ENCODE peak calls at places on chromosomes 11 and 22, in four cellular contexts. One of them, this sample, is unnamed.

GRCh38 chr11:111604392-111605009 is 2.3 kb downstream of the SIK2 start:
- DNase-seq in adrenal gland: no peak
- DNase-seq in endodermal cell: no peak
- DNase-seq in heart right ventricle: no peak
- DNase-seq in this sample: no peak

GRCh38 chr22:20219667-20220628 is 48.2 kb downstream of the RTN4R start:
- DNase-seq in adrenal gland: no peak
- DNase-seq in endodermal cell: peak
- DNase-seq in heart right ventricle: no peak
- DNase-seq in this sample: peak

GRCh38 chr11:1064167-1064566 is 10.5 kb upstream of the MUC2 start:
- DNase-seq in adrenal gland: no peak
- DNase-seq in endodermal cell: no peak
- DNase-seq in heart right ventricle: no peak
- DNase-seq in this sample: no peak

GRCh38 chr22:41247703-41248102 is 7.0 kb upstream of the CHADL start:
- DNase-seq in adrenal gland: peak
- DNase-seq in endodermal cell: no peak
- DNase-seq in heart right ventricle: peak
- DNase-seq in this sample: no peak

GRCh38 chr11:17738350-17739207 is 4.0 kb downstream of the KCNC1 start:
- DNase-seq in adrenal gland: no peak
- DNase-seq in endodermal cell: peak
- DNase-seq in heart right ventricle: no peak
- DNase-seq in this sample: no peak

GRCh38 chr11:102530558-102530957 is at the start of gene MMP7:
- DNase-seq in adrenal gland: no peak
- DNase-seq in endodermal cell: no peak
- DNase-seq in heart right ventricle: no peak
- DNase-seq in this sample: no peak

GRCh38 chr11:24623121-24623520 is 126.3 kb downstream of the LUZP2 start:
- DNase-seq in adrenal gland: no peak
- DNase-seq in endodermal cell: no peak
- DNase-seq in heart right ventricle: no peak
- DNase-seq in this sample: no peak

GRCh38 chr11:83392556-83392955 is 106.4 kb upstream of the CCDC90B start:
- DNase-seq in adrenal gland: no peak
- DNase-seq in endodermal cell: no peak
- DNase-seq in heart right ventricle: no peak
- DNase-seq in this sample: no peak

GRCh38 chr22:31106651-31107205 is 640 bp downstream of the SELENOM start:
- DNase-seq in adrenal gland: peak
- DNase-seq in endodermal cell: no peak
- DNase-seq in heart right ventricle: no peak
- DNase-seq in this sample: no peak

GRCh38 chr11:2293396-2294339 is 8.1 kb downstream of the C11orf21 start:
- DNase-seq in adrenal gland: no peak
- DNase-seq in endodermal cell: peak
- DNase-seq in heart right ventricle: no peak
- DNase-seq in this sample: no peak

GRCh38 chr11:17423533-17424310 is 35.3 kb upstream of the KCNJ11 start:
- DNase-seq in adrenal gland: no peak
- DNase-seq in endodermal cell: no peak
- DNase-seq in heart right ventricle: no peak
- DNase-seq in this sample: no peak

GRCh38 chr11:15826008-15826650 is 530.2 kb downstream of the SOX6 start:
- DNase-seq in adrenal gland: no peak
- DNase-seq in endodermal cell: no peak
- DNase-seq in heart right ventricle: no peak
- DNase-seq in this sample: no peak

GRCh38 chr22:39254789-39255298 is 10.1 kb upstream of the PDGFB start:
- DNase-seq in adrenal gland: peak
- DNase-seq in endodermal cell: peak
- DNase-seq in heart right ventricle: no peak
- DNase-seq in this sample: no peak

GRCh38 chr11:43532046-43532445 is 148.5 kb upstream of the HSD17B12 start:
- DNase-seq in adrenal gland: no peak
- DNase-seq in endodermal cell: no peak
- DNase-seq in heart right ventricle: no peak
- DNase-seq in this sample: no peak

GRCh38 chr22:32926600-32926999 is 125.1 kb downstream of the TIMP3 start:
- DNase-seq in adrenal gland: peak
- DNase-seq in endodermal cell: peak
- DNase-seq in heart right ventricle: no peak
- DNase-seq in this sample: no peak

GRCh38 chr11:104979839-104980238 is 11.5 kb upstream of the CASP4 start:
- DNase-seq in adrenal gland: no peak
- DNase-seq in endodermal cell: no peak
- DNase-seq in heart right ventricle: no peak
- DNase-seq in this sample: no peak

GRCh38 chr11:128195057-128195751 is 392.2 kb downstream of the ETS1 start:
- DNase-seq in adrenal gland: no peak
- DNase-seq in endodermal cell: no peak
- DNase-seq in heart right ventricle: no peak
- DNase-seq in this sample: no peak

GRCh38 chr11:72630104-72630852 is 43.9 kb downstream of the PDE2A start:
- DNase-seq in adrenal gland: no peak
- DNase-seq in endodermal cell: no peak
- DNase-seq in heart right ventricle: no peak
- DNase-seq in this sample: no peak

GRCh38 chr22:29632672-29633071 is 29.2 kb downstream of the NF2 start:
- DNase-seq in adrenal gland: no peak
- DNase-seq in endodermal cell: no peak
- DNase-seq in heart right ventricle: no peak
- DNase-seq in this sample: no peak

GRCh38 chr11:61771995-61772455 is 19.6 kb downstream of the MYRF start:
- DNase-seq in adrenal gland: no peak
- DNase-seq in endodermal cell: peak
- DNase-seq in heart right ventricle: no peak
- DNase-seq in this sample: no peak

GRCh38 chr11:2091112-2091746 is 48.0 kb downstream of the IGF2 start:
- DNase-seq in adrenal gland: no peak
- DNase-seq in endodermal cell: peak
- DNase-seq in heart right ventricle: no peak
- DNase-seq in this sample: no peak

GRCh38 chr11:3722100-3722499 is 50.9 kb upstream of the CHRNA10 start:
- DNase-seq in adrenal gland: no peak
- DNase-seq in endodermal cell: no peak
- DNase-seq in heart right ventricle: no peak
- DNase-seq in this sample: no peak

GRCh38 chr11:723120-723883 is 17.3 kb downstream of the EPS8L2 start:
- DNase-seq in adrenal gland: peak
- DNase-seq in endodermal cell: no peak
- DNase-seq in heart right ventricle: no peak
- DNase-seq in this sample: peak

GRCh38 chr11:19934828-19935259 is 222.2 kb downstream of the NAV2 start:
- DNase-seq in adrenal gland: no peak
- DNase-seq in endodermal cell: no peak
- DNase-seq in heart right ventricle: no peak
- DNase-seq in this sample: no peak

GRCh38 chr22:43406186-43406790 is 5.5 kb upstream of the MPPED1 start:
- DNase-seq in adrenal gland: no peak
- DNase-seq in endodermal cell: no peak
- DNase-seq in heart right ventricle: no peak
- DNase-seq in this sample: no peak

GRCh38 chr11:78228467-78228866 is 39.7 kb downstream of the USP35 start:
- DNase-seq in adrenal gland: peak
- DNase-seq in endodermal cell: peak
- DNase-seq in heart right ventricle: no peak
- DNase-seq in this sample: no peak

GRCh38 chr22:42939941-42940653 is 74.9 kb downstream of the PACSIN2 start:
- DNase-seq in adrenal gland: peak
- DNase-seq in endodermal cell: peak
- DNase-seq in heart right ventricle: no peak
- DNase-seq in this sample: no peak

GRCh38 chr11:81005595-81005994 is 1564.8 kb upstream of the TENM4 start:
- DNase-seq in adrenal gland: no peak
- DNase-seq in endodermal cell: no peak
- DNase-seq in heart right ventricle: no peak
- DNase-seq in this sample: no peak

GRCh38 chr22:36386351-36386899 is 1.3 kb downstream of the MYH9 start:
- DNase-seq in adrenal gland: peak
- DNase-seq in endodermal cell: no peak
- DNase-seq in heart right ventricle: peak
- DNase-seq in this sample: peak

GRCh38 chr11:128717581-128717980 is 23.7 kb downstream of the FLI1 start:
- DNase-seq in adrenal gland: no peak
- DNase-seq in endodermal cell: no peak
- DNase-seq in heart right ventricle: no peak
- DNase-seq in this sample: no peak

GRCh38 chr22:22099833-22100812 is 117.5 kb upstream of the TOP3B start:
- DNase-seq in adrenal gland: no peak
- DNase-seq in endodermal cell: peak
- DNase-seq in heart right ventricle: no peak
- DNase-seq in this sample: no peak

GRCh38 chr22:31604137-31604705 is 57.8 kb downstream of the PISD start:
- DNase-seq in adrenal gland: no peak
- DNase-seq in endodermal cell: no peak
- DNase-seq in heart right ventricle: no peak
- DNase-seq in this sample: no peak

GRCh38 chr11:108635106-108635505 is 29.8 kb upstream of the DDX10 start:
- DNase-seq in adrenal gland: no peak
- DNase-seq in endodermal cell: no peak
- DNase-seq in heart right ventricle: no peak
- DNase-seq in this sample: no peak

GRCh38 chr11:48111941-48112340 is 104.7 kb upstream of the OR4B1 start:
- DNase-seq in adrenal gland: no peak
- DNase-seq in endodermal cell: no peak
- DNase-seq in heart right ventricle: no peak
- DNase-seq in this sample: no peak

GRCh38 chr11:79021601-79022000 is 419.2 kb downstream of the TENM4 start:
- DNase-seq in adrenal gland: no peak
- DNase-seq in endodermal cell: no peak
- DNase-seq in heart right ventricle: no peak
- DNase-seq in this sample: no peak

GRCh38 chr11:79244175-79244804 is 196.5 kb downstream of the TENM4 start:
- DNase-seq in adrenal gland: peak
- DNase-seq in endodermal cell: no peak
- DNase-seq in heart right ventricle: no peak
- DNase-seq in this sample: no peak

DNA sequence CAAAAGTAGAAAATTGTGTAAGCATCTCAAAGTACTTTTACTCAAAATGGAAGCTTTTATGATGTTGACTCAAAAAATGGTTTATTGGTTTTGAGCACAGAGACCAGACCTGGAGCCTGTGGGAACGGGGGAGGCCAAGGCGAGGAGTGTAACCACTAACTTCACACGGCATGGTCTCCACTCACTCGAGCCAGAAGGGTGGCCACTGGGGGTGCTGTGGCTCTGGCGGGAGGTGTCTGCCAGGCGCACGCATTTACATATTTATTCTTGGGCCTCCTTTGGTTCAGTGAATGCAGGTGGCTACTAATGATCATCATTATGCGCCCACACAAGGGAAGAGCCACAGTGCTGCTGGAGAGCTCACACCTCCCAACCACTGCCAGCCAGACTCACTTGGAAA is 64.6 kb downstream of the FLRT1 start:
- DNase-seq in adrenal gland: no peak
- DNase-seq in endodermal cell: peak
- DNase-seq in heart right ventricle: no peak
- DNase-seq in this sample: no peak
- TF ChIP-seq CTCF in adrenal gland: peak
- TF ChIP-seq CTCF in endodermal cell: peak
- TF ChIP-seq CTCF in heart right ventricle: no peak
- TF ChIP-seq CTCF in this sample: peak

GRCh38 chr11:118894192-118894591 is 10.5 kb downstream of the CXCR5 start:
- DNase-seq in adrenal gland: no peak
- DNase-seq in endodermal cell: no peak
- DNase-seq in heart right ventricle: no peak
- DNase-seq in this sample: no peak

GRCh38 chr11:118896921-118897591 is 13.4 kb downstream of the CXCR5 start:
- DNase-seq in adrenal gland: no peak
- DNase-seq in endodermal cell: no peak
- DNase-seq in heart right ventricle: no peak
- DNase-seq in this sample: peak

GRCh38 chr11:118896472-118896913 is 12.8 kb downstream of the CXCR5 start:
- DNase-seq in adrenal gland: no peak
- DNase-seq in endodermal cell: peak
- DNase-seq in heart right ventricle: no peak
- DNase-seq in this sample: peak

GRCh38 chr11:118893662-118894061 is 10.0 kb downstream of the CXCR5 start:
- DNase-seq in adrenal gland: no peak
- DNase-seq in endodermal cell: no peak
- DNase-seq in heart right ventricle: no peak
- DNase-seq in this sample: no peak

GRCh38 chr11:118895093-118896039 is 11.7 kb downstream of the CXCR5 start:
- DNase-seq in adrenal gland: no peak
- DNase-seq in endodermal cell: peak
- DNase-seq in heart right ventricle: no peak
- DNase-seq in this sample: peak
- H3K4me3 ChIP-seq in adrenal gland: no peak
- H3K4me3 ChIP-seq in endodermal cell: no peak
- H3K4me3 ChIP-seq in heart right ventricle: no peak
- H3K4me3 ChIP-seq in this sample: no peak

GRCh38 chr11:10906521-10906920 is 48.7 kb upstream of the ZBED5 start:
- DNase-seq in adrenal gland: no peak
- DNase-seq in endodermal cell: no peak
- DNase-seq in heart right ventricle: no peak
- DNase-seq in this sample: no peak
- TF ChIP-seq CTCF in adrenal gland: no peak
- TF ChIP-seq CTCF in endodermal cell: no peak
- TF ChIP-seq CTCF in heart right ventricle: peak
- TF ChIP-seq CTCF in this sample: no peak

DNA sequence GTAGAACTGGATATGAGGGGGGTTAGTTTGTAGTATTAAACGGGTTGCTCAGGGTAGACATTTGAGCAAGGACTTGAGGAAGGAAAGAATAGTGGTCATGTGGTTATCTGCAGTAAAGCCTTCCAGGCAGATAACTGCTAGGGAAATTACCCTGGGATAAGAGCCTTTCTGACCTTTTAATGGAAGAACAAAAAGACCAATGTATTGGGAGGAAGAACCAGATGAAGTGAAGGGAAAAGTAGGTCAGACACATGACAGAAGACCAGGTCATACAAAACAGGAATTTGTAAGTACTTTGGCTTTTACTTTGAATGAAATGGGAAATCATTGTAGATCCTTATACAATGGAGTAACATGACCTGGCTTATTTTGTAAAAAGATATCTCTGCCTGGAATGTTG is 241.9 kb upstream of the CTSC start:
- DNase-seq in adrenal gland: no peak
- DNase-seq in endodermal cell: no peak
- DNase-seq in heart right ventricle: no peak
- DNase-seq in this sample: no peak
- H3K4me3 ChIP-seq in adrenal gland: no peak
- H3K4me3 ChIP-seq in endodermal cell: no peak
- H3K4me3 ChIP-seq in heart right ventricle: no peak
- H3K4me3 ChIP-seq in this sample: no peak

This sample was measured in BE2C.